ENCODE peak calls at places on chromosomes 6 and 20, in six cellular contexts. M is T-cell; X is effector CD4-positive, alpha-beta T cell; J is Jurkat, Clone E6-1; W is stimulated activated CD4-positive, alpha-beta T cell treated with anti-CD3 and anti-CD28 coated beads, Interleukin-2, amount 100 ng/mL, for 4 hours; C is PC-9. A is an unnamed sample.
A peak's percentile ranks its signal among the peaks of the same experiment; 100 is the strongest.

GRCh38 chr6:158506577-158506976 is 53.3 kb upstream of the TMEM181 start:
- DNase-seq in M (no peak), J (no peak), X (no peak), C (no peak), W (no peak), A (no peak)

GRCh38 chr6:146047356-146047755 is 18.5 kb downstream of the GRM1 start:
- DNase-seq in J (no peak), X (no peak), C (no peak), M (no peak), W (no peak), A (no peak)

GRCh38 chr20:62704341-62704948 is 4.2 kb upstream of the NTSR1 start:
- DNase-seq in X (no peak), J (no peak), M (no peak), W (no peak), C (peak; percentile 93), A (peak; percentile 92)

GRCh38 chr6:81977488-81977887 is 225.0 kb upstream of the TENT5A start:
- DNase-seq in W (no peak), M (no peak), C (no peak), J (no peak), X (no peak), A (no peak)

GRCh38 chr6:82951389-82951788 is 114.3 kb downstream of the UBE3D start:
- DNase-seq in J (no peak), W (no peak), X (no peak), C (peak; percentile 42), M (no peak), A (no peak)

GRCh38 chr6:72857791-72858190 is 235.9 kb downstream of the KCNQ5 start:
- DNase-seq in W (no peak), C (no peak), X (no peak), J (no peak), M (no peak), A (peak; percentile 16)

GRCh38 chr20:53942121-53942816 is 128.1 kb downstream of the BCAS1 start:
- DNase-seq in J (no peak), W (no peak), C (no peak), X (no peak), M (no peak), A (no peak)

GRCh38 chr6:135481786-135482369 is 15.7 kb downstream of the AHI1 start:
- DNase-seq in X (no peak), M (no peak), W (no peak), J (no peak), C (peak; percentile 51), A (no peak)

GRCh38 chr6:95431637-95432228 is 145.6 kb upstream of the MANEA start:
- DNase-seq in W (no peak), M (no peak), C (peak; percentile 38), J (peak; percentile 48), X (peak; percentile 10), A (peak; percentile 36)

GRCh38 chr20:17614176-17614811 is 44.4 kb downstream of the DSTN start:
- DNase-seq in W (no peak), C (no peak), X (no peak), J (no peak), M (no peak), A (peak; percentile 74)

GRCh38 chr6:5305968-5306626 is 44.8 kb downstream of the FARS2 start:
- DNase-seq in C (no peak), W (no peak), M (no peak), J (no peak), X (no peak), A (no peak)

GRCh38 chr6:168713839-168714238 is 272.9 kb downstream of the SMOC2 start:
- DNase-seq in J (no peak), W (no peak), X (no peak), C (peak; percentile 49), M (no peak), A (no peak)

GRCh38 chr6:19866900-19867627 is 29.9 kb downstream of the ID4 start:
- DNase-seq in X (no peak), C (peak; percentile 87), M (no peak), W (no peak), J (no peak), A (peak; percentile 37)

GRCh38 chr6:149246691-149247384 is 70.7 kb upstream of the TAB2 start:
- DNase-seq in J (no peak), X (no peak), M (no peak), W (no peak), C (no peak), A (no peak)

GRCh38 chr6:84428300-84428907 is 201.0 kb upstream of the CEP162 start:
- DNase-seq in M (no peak), J (peak; percentile 35), X (no peak), C (no peak), W (no peak), A (peak; percentile 68)

GRCh38 chr20:49938173-49939163 is 2.3 kb downstream of the RNF114 start:
- DNase-seq in C (no peak), J (no peak), X (no peak), W (no peak), M (no peak), A (peak; percentile 52)

GRCh38 chr6:135089901-135090300 is 35.3 kb upstream of the HBS1L start:
- DNase-seq in W (no peak), M (no peak), J (no peak), C (no peak), X (no peak), A (no peak)

GRCh38 chr6:120411394-120411793 is 922.9 kb downstream of the TBC1D32 start:
- DNase-seq in C (no peak), J (no peak), X (no peak), M (no peak), W (no peak), A (no peak)

GRCh38 chr6:37549186-37549957 is 49.7 kb upstream of the CCDC167 start:
- DNase-seq in X (no peak), W (no peak), M (no peak), J (no peak), C (no peak), A (no peak)

GRCh38 chr20:6228302-6228843 is 105.5 kb upstream of the FERMT1 start:
- DNase-seq in W (no peak), M (no peak), C (no peak), J (no peak), X (no peak), A (no peak)

GRCh38 chr6:149433901-149434300 is 33.8 kb downstream of the SUMO4 start:
- DNase-seq in X (no peak), C (no peak), J (no peak), W (no peak), M (no peak), A (no peak)

GRCh38 chr20:41359541-41360011 is 7.0 kb downstream of the EMILIN3 start:
- DNase-seq in X (no peak), J (no peak), C (no peak), W (no peak), M (no peak), A (no peak)

GRCh38 chr6:141164042-141164748 is 968.5 kb upstream of the GJE1 start:
- DNase-seq in X (no peak), J (no peak), M (no peak), W (no peak), C (peak; percentile 40), A (no peak)

GRCh38 chr20:57879437-57880115 is 169.8 kb upstream of the PMEPA1 start:
- DNase-seq in W (no peak), J (no peak), M (no peak), X (no peak), C (no peak), A (no peak)

GRCh38 chr6:52253494-52253893 is 9.2 kb upstream of the IL17F start:
- DNase-seq in J (no peak), C (no peak), W (no peak), M (no peak), X (no peak), A (peak; percentile 58)

GRCh38 chr6:143400258-143401059 is 50.0 kb downstream of the ADAT2 start:
- DNase-seq in M (peak; percentile 28), J (peak; percentile 51), C (peak; percentile 52), W (no peak), X (no peak), A (no peak)

GRCh38 chr6:144479991-144480390 is 194.9 kb downstream of the UTRN start:
- DNase-seq in M (no peak), C (no peak), X (no peak), W (no peak), J (no peak), A (no peak)

GRCh38 chr6:23445157-23445710 is 680.8 kb upstream of the NRSN1 start:
- DNase-seq in M (no peak), J (no peak), X (no peak), C (no peak), W (no peak), A (no peak)

GRCh38 chr20:23340524-23340923 is 10.1 kb upstream of the NXT1 start:
- DNase-seq in X (no peak), W (no peak), C (peak; percentile 59), M (no peak), J (peak; percentile 77), A (peak; percentile 76)

GRCh38 chr6:136149311-136149710 is 100.8 kb downstream of the MTFR2 start:
- DNase-seq in W (no peak), J (no peak), M (no peak), X (no peak), C (no peak), A (peak; percentile 18)

GRCh38 chr6:31114540-31114876 is at the start of gene PSORS1C1:
- DNase-seq in J (no peak), X (no peak), W (no peak), C (peak; percentile 90), M (no peak), A (peak; percentile 94)

GRCh38 chr20:38680492-38681118 is 43.7 kb upstream of the SLC32A1 start:
- DNase-seq in X (no peak), W (no peak), C (no peak), M (no peak), J (peak; percentile 41), A (peak; percentile 40)

GRCh38 chr20:3712279-3712873 is at the start of gene SIGLEC1:
- DNase-seq in M (no peak), C (no peak), W (no peak), X (no peak), J (no peak), A (no peak)

GRCh38 chr20:38770970-38771369 is 22.7 kb downstream of the ACTR5 start:
- DNase-seq in M (no peak), W (no peak), J (no peak), X (no peak), C (no peak), A (no peak)